ENCODE peak calls at places on chromosomes 11 and 22, in seven cellular contexts. Q is RWPE2, L is left colon, F is AG10803, C is T1000, B is T-cell, J is cerebellum. O is an unnamed sample.

GRCh38 chr11:8810331-8811301 is 100.4 kb upstream of the AKIP1 start:
- DNase-seq in C (peak), J (peak), F (peak), Q (peak), B (no peak), L (peak), O (peak)

GRCh38 chr11:114180301-114181055 is 115.7 kb upstream of the NNMT start:
- DNase-seq in J (peak), B (peak), Q (no peak), L (peak), C (no peak), F (no peak), O (no peak)

GRCh38 chr11:128598755-128599154 is 11.4 kb upstream of the ETS1 start:
- DNase-seq in J (no peak), C (no peak), Q (no peak), F (no peak), B (no peak), L (no peak), O (peak)

GRCh38 chr22:33897621-33897910 is 22.7 kb downstream of the LARGE1 start:
- DNase-seq in Q (no peak), L (no peak), B (no peak), J (no peak), F (no peak), C (no peak), O (no peak)

GRCh38 chr11:42778193-42778592 is 533.6 kb upstream of the API5 start:
- DNase-seq in F (no peak), L (no peak), B (no peak), C (no peak), J (no peak), Q (no peak), O (no peak)

GRCh38 chr22:25781801-25782200 is 39.8 kb downstream of the MYO18B start:
- DNase-seq in J (no peak), F (no peak), C (no peak), Q (no peak), L (no peak), B (no peak), O (no peak)

GRCh38 chr22:44461614-44462013 is 36.4 kb downstream of the RTL6 start:
- DNase-seq in Q (no peak), B (no peak), F (no peak), C (no peak), J (no peak), L (no peak), O (no peak)

GRCh38 chr11:111327908-111328624 is 29.7 kb downstream of the POU2AF3 start:
- DNase-seq in Q (no peak), C (no peak), L (no peak), B (no peak), F (no peak), J (peak), O (peak)

GRCh38 chr11:35304393-35304790 is 115.0 kb downstream of the SLC1A2 start:
- DNase-seq in Q (no peak), J (no peak), L (no peak), C (peak), F (peak), B (no peak), O (peak)

GRCh38 chr11:123413636-123414035 is 16.4 kb upstream of the GRAMD1B start:
- DNase-seq in C (no peak), B (no peak), J (no peak), Q (no peak), F (peak), L (no peak), O (no peak)

GRCh38 chr11:36628141-36628540 is 30.1 kb upstream of the RAG2 start:
- DNase-seq in J (no peak), L (no peak), F (no peak), C (no peak), Q (no peak), B (no peak), O (no peak)

GRCh38 chr11:30196400-30197206 is 34.2 kb upstream of the FSHB start:
- DNase-seq in L (peak), B (peak), C (peak), J (peak), F (peak), Q (no peak), O (no peak)

GRCh38 chr11:93541884-93542752 is 1.1 kb downstream of the SMCO4 start:
- DNase-seq in C (peak), L (peak), B (peak), F (peak), J (no peak), Q (no peak), O (peak)

GRCh38 chr11:118283311-118283636 is 19.2 kb upstream of the MPZL2 start:
- DNase-seq in J (no peak), Q (no peak), L (no peak), C (no peak), F (no peak), B (no peak), O (no peak)

GRCh38 chr11:111729441-111729840 is 36.7 kb downstream of the PPP2R1B start:
- DNase-seq in Q (no peak), L (no peak), B (no peak), J (no peak), C (no peak), F (no peak), O (no peak)

GRCh38 chr11:123143476-123143875 is 51.6 kb downstream of the CLMP start:
- DNase-seq in L (no peak), B (no peak), Q (no peak), C (no peak), F (no peak), J (no peak), O (no peak)

GRCh38 chr22:43159484-43160178 is 8.3 kb downstream of the TSPO start:
- DNase-seq in J (no peak), F (no peak), B (no peak), Q (no peak), C (no peak), L (peak), O (no peak)

GRCh38 chr11:18853086-18853720 is 61.6 kb upstream of the PTPN5 start:
- DNase-seq in C (no peak), J (no peak), F (peak), L (no peak), Q (no peak), B (no peak), O (no peak)

GRCh38 chr22:46346680-46347405 is 11.3 kb downstream of the TRMU start:
- DNase-seq in C (no peak), L (no peak), Q (no peak), J (no peak), F (no peak), B (no peak), O (no peak)

GRCh38 chr22:20422965-20423635 is 14.5 kb downstream of the SCARF2 start:
- DNase-seq in L (peak), Q (peak), C (no peak), J (no peak), B (no peak), F (peak), O (peak)

GRCh38 chr22:37485714-37486223 is 415 bp downstream of the MFNG start:
- DNase-seq in F (no peak), C (no peak), J (no peak), B (peak), L (no peak), Q (no peak), O (no peak)

GRCh38 chr11:104120493-104121200 is 43.3 kb downstream of the PDGFD start:
- DNase-seq in C (no peak), B (no peak), F (no peak), J (no peak), Q (no peak), L (no peak), O (no peak)

GRCh38 chr22:47357493-47357892 is 595.0 kb downstream of the TBC1D22A start:
- DNase-seq in Q (no peak), C (no peak), B (no peak), L (no peak), J (no peak), F (no peak), O (no peak)

GRCh38 chr11:11584446-11584810 is 37.4 kb downstream of the GALNT18 start:
- DNase-seq in B (no peak), J (no peak), L (no peak), C (peak), F (peak), Q (peak), O (peak)

GRCh38 chr11:75028321-75029097 is 39.8 kb downstream of the NEU3 start:
- DNase-seq in Q (no peak), F (peak), B (no peak), L (no peak), C (no peak), J (no peak), O (peak)

GRCh38 chr11:68213135-68213515 is at the start of gene KMT5B:
- DNase-seq in J (no peak), Q (no peak), F (peak), L (no peak), B (no peak), C (peak), O (no peak)

GRCh38 chr11:20467458-20468185 is 80.1 kb downstream of the PRMT3 start:
- DNase-seq in Q (no peak), L (no peak), B (no peak), C (no peak), J (no peak), F (no peak), O (peak)

GRCh38 chr11:61007383-61007970 is 36.0 kb downstream of the CD6 start:
- DNase-seq in C (no peak), L (no peak), B (no peak), J (no peak), Q (no peak), F (no peak), O (no peak)

GRCh38 chr11:11400121-11400520 is 47.1 kb upstream of the CSNK2A3 start:
- DNase-seq in Q (no peak), L (no peak), F (no peak), B (no peak), J (no peak), C (no peak), O (no peak)

GRCh38 chr11:130711193-130711592 is 205.1 kb downstream of the SNX19 start:
- DNase-seq in L (no peak), C (no peak), Q (no peak), J (no peak), F (no peak), B (no peak), O (no peak)

GRCh38 chr11:1513326-1514296 is 27.0 kb upstream of the MOB2 start:
- DNase-seq in F (no peak), J (no peak), C (no peak), Q (peak), B (no peak), L (no peak), O (no peak)